ENCODE peak calls at places on chromosomes 11 and 22, in six cellular contexts. I is CD4-positive, alpha-beta T cell; K is tibial artery; O is neural progenitor cell; A is fibroblast of lung; P is H9. Y is an unnamed sample.

GRCh38 chr11:106642331-106642730 is 375.9 kb downstream of the GUCY1A2 start:
- DNase-seq in O (no peak), A (peak), K (no peak), P (no peak), I (no peak), Y (no peak)

GRCh38 chr11:2718817-2719438 is 19.1 kb upstream of the KCNQ1OT1 start:
- DNase-seq in P (no peak), A (no peak), O (peak), K (no peak), I (no peak), Y (no peak)

GRCh38 chr22:45673482-45674175 is 2.0 kb downstream of the ATXN10 start:
- DNase-seq in A (no peak), I (no peak), P (no peak), O (no peak), K (no peak), Y (no peak)

GRCh38 chr22:27139935-27140493 is 482.6 kb downstream of the MIAT start:
- DNase-seq in A (peak), K (peak), I (no peak), P (no peak), O (peak), Y (no peak)

GRCh38 chr11:2213384-2213842 is 41.8 kb upstream of the TH start:
- DNase-seq in O (peak), K (no peak), A (no peak), I (peak), P (peak), Y (no peak)

GRCh38 chr11:69992943-69993694 is 85.0 kb upstream of the ANO1 start:
- DNase-seq in P (no peak), K (no peak), O (no peak), A (no peak), I (no peak), Y (no peak)

GRCh38 chr22:44898236-44898635 is 111.6 kb downstream of the PHF21B start:
- DNase-seq in A (no peak), O (no peak), P (no peak), K (no peak), I (no peak), Y (no peak)

GRCh38 chr11:123381817-123382554 is 48.1 kb upstream of the GRAMD1B start:
- DNase-seq in P (no peak), A (no peak), I (no peak), K (no peak), O (no peak), Y (no peak)

GRCh38 chr22:37801946-37802309 is 5.8 kb upstream of the GCAT start:
- DNase-seq in O (no peak), I (no peak), P (no peak), K (no peak), A (no peak), Y (peak)

GRCh38 chr11:102727890-102728289 is 3.1 kb upstream of the MMP8 start:
- DNase-seq in K (no peak), O (no peak), P (no peak), A (peak), I (no peak), Y (no peak)

GRCh38 chr11:12865871-12866595 is 143.1 kb upstream of the RASSF10 start:
- DNase-seq in I (no peak), P (no peak), K (no peak), A (no peak), O (peak), Y (no peak)

GRCh38 chr22:42714768-42715430 is 5.8 kb downstream of the A4GALT start:
- DNase-seq in P (no peak), I (no peak), O (no peak), A (peak), K (no peak), Y (no peak)

GRCh38 chr22:36356708-36357694 is 30.8 kb downstream of the MYH9 start:
- DNase-seq in O (no peak), K (no peak), P (no peak), A (peak), I (no peak), Y (no peak)

GRCh38 chr11:19460718-19461405 is 220.1 kb upstream of the E2F8 start:
- DNase-seq in I (no peak), K (no peak), A (no peak), O (no peak), P (no peak), Y (no peak)

GRCh38 chr22:38282397-38282796 is 9.6 kb upstream of the TMEM184B start:
- DNase-seq in A (peak), P (no peak), I (no peak), O (no peak), K (no peak), Y (no peak)

GRCh38 chr11:76209956-76210885 is 3.9 kb upstream of the WNT11 start:
- DNase-seq in I (no peak), K (peak), P (no peak), A (peak), O (peak), Y (no peak)

GRCh38 chr11:76701701-76702100 is 31.2 kb upstream of the LRRC32 start:
- DNase-seq in A (peak), P (no peak), I (no peak), O (no peak), K (no peak), Y (no peak)

GRCh38 chr11:60993611-60994010 is 22.1 kb downstream of the CD6 start:
- DNase-seq in P (no peak), I (no peak), K (no peak), A (no peak), O (no peak), Y (no peak)

GRCh38 chr11:110076388-110076965 is 16.7 kb upstream of the ZC3H12C start:
- DNase-seq in P (peak), I (no peak), A (no peak), O (no peak), K (no peak), Y (no peak)

GRCh38 chr11:57167125-57167839 is 14.5 kb upstream of the LRRC55 start:
- DNase-seq in O (peak), I (no peak), P (no peak), K (no peak), A (no peak), Y (no peak)

GRCh38 chr11:61627831-61628753 is 47.2 kb upstream of the SYT7 start:
- DNase-seq in O (peak), P (peak), I (no peak), K (peak), A (peak), Y (peak)

GRCh38 chr11:111737877-111738205 is 28.3 kb downstream of the PPP2R1B start:
- DNase-seq in P (no peak), O (no peak), I (no peak), K (peak), A (no peak), Y (no peak)

GRCh38 chr11:44229003-44229570 is 80.9 kb downstream of the ALX4 start:
- DNase-seq in I (no peak), A (peak), O (no peak), K (no peak), P (no peak), Y (no peak)

GRCh38 chr11:69501891-69502860 is 20.7 kb downstream of the LINC01488 start:
- DNase-seq in K (no peak), P (no peak), O (no peak), A (no peak), I (no peak), Y (no peak)

GRCh38 chr11:57649826-57650738 is at the start of gene YPEL4:
- DNase-seq in K (peak), I (peak), A (peak), O (peak), P (peak), Y (peak)

GRCh38 chr11:5992604-5993251 is 5.9 kb upstream of the OR52L1 start:
- DNase-seq in K (no peak), P (no peak), A (peak), O (peak), I (no peak), Y (no peak)

GRCh38 chr22:44665115-44665514 is 36.9 kb upstream of the PRR5 start:
- DNase-seq in A (no peak), O (peak), I (no peak), K (peak), P (no peak), Y (peak)

GRCh38 chr11:64834723-64835615 is 9.5 kb downstream of the CDC42BPG start:
- DNase-seq in A (peak), K (no peak), I (no peak), P (no peak), O (no peak), Y (no peak)

GRCh38 chr11:19183641-19184040 is 18.1 kb downstream of the CSRP3 start:
- DNase-seq in A (no peak), I (no peak), K (no peak), P (no peak), O (no peak), Y (no peak)

GRCh38 chr11:8584096-8584495 is 9.9 kb downstream of the STK33 start:
- DNase-seq in A (peak), P (no peak), I (no peak), K (no peak), O (no peak), Y (no peak)

GRCh38 chr11:60345489-60345888 is 18.4 kb downstream of the MS4A6E start:
- DNase-seq in K (no peak), A (no peak), I (no peak), P (peak), O (peak), Y (no peak)

GRCh38 chr11:11940551-11940950 is 67.9 kb downstream of the DKK3 start:
- DNase-seq in A (no peak), K (no peak), I (no peak), P (no peak), O (peak), Y (no peak)

GRCh38 chr11:63682045-63682915 is 980 bp downstream of the RTN3 start:
- DNase-seq in K (peak), A (no peak), P (peak), O (peak), I (no peak), Y (peak)

GRCh38 chr22:44658371-44658953 is 43.5 kb upstream of the PRR5 start:
- DNase-seq in O (peak), I (no peak), P (peak), K (no peak), A (peak), Y (no peak)

GRCh38 chr11:69423611-69424385 is 57.7 kb upstream of the LINC01488 start:
- DNase-seq in P (no peak), A (no peak), O (no peak), K (no peak), I (no peak), Y (no peak)

GRCh38 chr11:63017306-63017974 is 1.8 kb upstream of the SLC22A8 start:
- DNase-seq in K (no peak), P (no peak), O (peak), I (no peak), A (peak), Y (no peak)

GRCh38 chr11:118216621-118217526 is 7.9 kb downstream of the JAML start:
- DNase-seq in I (peak), P (no peak), O (no peak), K (no peak), A (no peak), Y (no peak)
- H3K27ac ChIP-seq in I (peak), P (no peak), O (no peak), K (no peak), A (no peak), Y (no peak)

DNA sequence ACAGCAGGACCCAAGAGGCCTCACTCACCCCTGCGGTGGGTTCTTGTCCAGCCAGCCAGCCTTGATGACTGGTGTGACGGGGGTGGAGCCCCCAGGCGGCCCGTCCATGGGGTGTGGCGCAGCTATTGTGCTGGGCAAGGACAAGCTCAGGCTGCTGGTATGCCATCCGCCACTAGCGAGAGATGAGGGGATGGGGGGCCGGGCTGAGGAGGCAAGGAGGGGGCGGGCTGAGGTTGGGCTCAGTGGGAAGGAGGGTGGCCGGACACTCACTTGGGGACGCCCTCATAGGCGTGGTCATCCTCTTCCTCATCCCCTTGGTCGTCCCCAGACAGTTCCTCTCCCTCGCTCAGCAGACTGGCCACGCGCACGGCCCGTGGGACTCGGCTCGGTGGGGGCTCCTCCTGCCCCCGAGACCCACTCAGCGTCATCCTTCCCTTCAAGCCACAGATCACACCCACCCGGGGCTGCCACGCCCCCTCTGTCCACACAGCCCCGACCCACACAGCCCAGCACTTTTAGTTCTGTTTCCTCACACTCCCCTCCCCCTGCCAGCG is 38.0 kb upstream of the PDE2A start:
- DNase-seq in P (no peak), O (peak), A (peak), I (no peak), K (peak), Y (no peak)
- H3K27ac ChIP-seq in P (no peak), O (peak), A (peak), I (no peak), K (no peak), Y (peak)

GRCh38 chr11:128506384-128506783 is 81.0 kb downstream of the ETS1 start:
- DNase-seq in P (no peak), I (no peak), A (no peak), K (no peak), O (no peak), Y (no peak)

GRCh38 chr11:128507936-128508335 is 79.4 kb downstream of the ETS1 start:
- DNase-seq in K (no peak), O (no peak), A (no peak), P (no peak), I (no peak), Y (no peak)

GRCh38 chr11:128505449-128506058 is 81.8 kb downstream of the ETS1 start:
- DNase-seq in A (no peak), P (no peak), O (no peak), K (no peak), I (no peak), Y (no peak)

GRCh38 chr11:128508785-128509518 is 78.4 kb downstream of the ETS1 start:
- DNase-seq in O (no peak), I (no peak), P (no peak), K (no peak), A (peak), Y (no peak)

GRCh38 chr11:128506999-128507591 is 80.3 kb downstream of the ETS1 start:
- DNase-seq in I (no peak), P (no peak), O (no peak), A (peak), K (peak), Y (peak)
- H3K27ac ChIP-seq in I (peak), P (no peak), O (no peak), A (peak), K (peak), Y (no peak)

GRCh38 chr11:17385926-17386325 is 2.5 kb downstream of the KCNJ11 start:
- DNase-seq in O (no peak), K (no peak), I (no peak), A (no peak), P (no peak), Y (no peak)
- H3K27ac ChIP-seq in O (no peak), K (peak), I (no peak), A (no peak), P (no peak), Y (peak)

GRCh38 chr22:30413745-30414524 is 11.6 kb upstream of the MTFP1 start:
- DNase-seq in K (no peak), P (no peak), O (no peak), I (no peak), A (no peak), Y (no peak)

GRCh38 chr22:30408388-30409101 is 11.7 kb downstream of the SEC14L2 start:
- DNase-seq in O (no peak), P (no peak), I (no peak), K (no peak), A (peak), Y (no peak)

GRCh38 chr22:30413001-30413400 is 12.6 kb upstream of the MTFP1 start:
- DNase-seq in A (no peak), I (no peak), K (no peak), P (no peak), O (no peak), Y (no peak)

GRCh38 chr22:30414525-30415047 is 11.0 kb upstream of the MTFP1 start:
- DNase-seq in K (no peak), O (no peak), A (peak), P (no peak), I (no peak), Y (no peak)

DNA sequence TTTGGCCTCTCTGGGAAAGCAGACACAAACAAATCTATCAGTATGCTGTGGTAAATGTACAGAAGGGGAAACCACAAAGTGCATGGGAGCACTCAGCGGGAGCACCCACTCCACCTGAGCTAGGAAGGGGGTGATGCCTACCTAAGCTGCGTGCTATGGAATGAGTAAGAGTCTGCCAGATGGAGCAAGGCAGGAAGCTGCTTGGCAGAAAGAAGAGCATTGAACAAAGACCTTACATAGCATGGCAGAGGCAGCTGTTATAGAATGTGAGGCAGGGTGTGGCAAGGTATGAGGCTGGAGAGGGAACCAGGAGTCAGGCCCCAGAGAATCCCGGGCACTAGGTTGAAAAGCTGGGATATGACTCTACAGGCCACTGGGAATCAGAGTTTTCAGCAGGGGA is 13.8 kb upstream of the MTFP1 start:
- DNase-seq in K (no peak), P (no peak), O (no peak), A (no peak), I (no peak), Y (no peak)
- H3K27ac ChIP-seq in K (no peak), P (no peak), O (no peak), A (no peak), I (no peak), Y (no peak)

GRCh38 chr11:46979358-46979757 is 42.8 kb downstream of the CSTPP1 start:
- DNase-seq in K (no peak), P (no peak), O (no peak), A (no peak), I (no peak), Y (no peak)

GRCh38 chr11:46972821-46973220 is 36.3 kb downstream of the CSTPP1 start:
- DNase-seq in I (no peak), K (no peak), A (no peak), P (no peak), O (no peak), Y (no peak)

GRCh38 chr11:46977038-46977818 is 40.7 kb downstream of the CSTPP1 start:
- DNase-seq in K (no peak), P (peak), O (peak), A (peak), I (no peak), Y (peak)

GRCh38 chr11:46977940-46978595 is 41.5 kb downstream of the CSTPP1 start:
- DNase-seq in P (no peak), O (no peak), A (peak), I (no peak), K (no peak), Y (no peak)

GRCh38 chr11:46976182-46976854 is 39.8 kb downstream of the CSTPP1 start:
- DNase-seq in K (no peak), P (no peak), A (no peak), I (no peak), O (no peak), Y (no peak)
- H3K27ac ChIP-seq in K (no peak), P (no peak), A (no peak), I (no peak), O (peak), Y (peak)

Y was measured in caudate nucleus.